ENCODE peak calls at places on chromosome 11, in four cellular contexts. G, X, W and K are unnamed samples.

GRCh38 chr11:132048040-132048439 is 677.6 kb downstream of the NTM start:
- DNase-seq in X (peak), G (no peak), W (no peak), K (no peak)

GRCh38 chr11:84865257-84865656 is 761.9 kb downstream of the DLG2 start:
- DNase-seq in X (no peak), W (no peak), G (no peak), K (no peak)

GRCh38 chr11:120571476-120571875 is 59.9 kb downstream of the GRIK4 start:
- DNase-seq in W (no peak), G (no peak), X (no peak), K (no peak)

GRCh38 chr11:90251599-90251998 is 28.8 kb upstream of the CHORDC1 start:
- DNase-seq in G (no peak), W (no peak), X (no peak), K (no peak)

GRCh38 chr11:86938900-86939880 is 16.0 kb downstream of the FZD4 start:
- DNase-seq in G (no peak), X (peak), W (peak), K (peak)

GRCh38 chr11:112401036-112401769 is 140.5 kb upstream of the PLET1 start:
- DNase-seq in G (no peak), X (no peak), W (no peak), K (no peak)

GRCh38 chr11:1181858-1182535 is 24.2 kb downstream of the MUC5AC start:
- DNase-seq in X (no peak), G (peak), W (no peak), K (no peak)

GRCh38 chr11:42762348-42762747 is 549.4 kb upstream of the API5 start:
- DNase-seq in W (no peak), X (no peak), G (no peak), K (no peak)

GRCh38 chr11:133904818-133905515 is 51.8 kb downstream of the IGSF9B start:
- DNase-seq in X (no peak), G (no peak), W (no peak), K (no peak)

GRCh38 chr11:130865091-130865771 is 51.0 kb downstream of the SNX19 start:
- DNase-seq in G (no peak), X (no peak), W (peak), K (no peak)